ENCODE peak calls at places on chromosomes 1 and 21, in ten cellular contexts. C is amniotic stem cell; W is SW480; E is activated CD8-positive, alpha-beta memory T cell treated with anti-CD3 and anti-CD28 coated beads for 24 hours; O is gastrocnemius medialis; H is activated CD4-positive, alpha-beta T cell treated with anti-CD3 and anti-CD28 coated beads, Interleukin-2, amount 10 ng/mL, durations not matched to agents 7 days and 5 days; N is NCI-H82; V is bronchial epithelial cell; D is colonic mucosa; F is HS-27A. S is an unnamed sample.

GRCh38 chr1:197619008-197619640 is 156.2 kb downstream of the DENND1B start:
- DNase-seq in C (no peak), W (peak), E (no peak), O (no peak), H (no peak), N (peak), V (peak), D (no peak), F (no peak), S (no peak)

GRCh38 chr1:112508242-112509004 is at the start of gene WNT2B:
- DNase-seq in C (no peak), W (peak), E (peak), O (no peak), H (peak), N (peak), V (no peak), D (no peak), F (no peak), S (peak)

GRCh38 chr1:64121766-64122385 is 81.5 kb upstream of the UBE2U start:
- DNase-seq in C (no peak), W (no peak), E (no peak), O (no peak), H (no peak), N (no peak), V (peak), D (no peak), F (no peak), S (no peak)

GRCh38 chr1:150022357-150022756 is 11.8 kb upstream of the OTUD7B start:
- DNase-seq in C (no peak), W (peak), E (no peak), O (no peak), H (no peak), N (no peak), V (no peak), D (no peak), F (no peak), S (peak)

GRCh38 chr21:39556176-39556575 is 56.6 kb upstream of the B3GALT5 start:
- DNase-seq in C (no peak), W (no peak), E (no peak), O (no peak), H (no peak), N (no peak), V (no peak), D (no peak), F (no peak), S (no peak)

GRCh38 chr21:41873426-41873825 is 5.7 kb downstream of the PRDM15 start:
- DNase-seq in C (no peak), W (no peak), E (no peak), O (no peak), H (no peak), N (no peak), V (no peak), D (no peak), F (no peak), S (no peak)

GRCh38 chr1:7921766-7922165 is 18.9 kb downstream of the TNFRSF9 start:
- DNase-seq in C (no peak), W (no peak), E (no peak), O (no peak), H (no peak), N (no peak), V (no peak), D (no peak), F (peak), S (no peak)

GRCh38 chr1:26711777-26712176 is 16.0 kb downstream of the ARID1A start:
- DNase-seq in C (no peak), W (no peak), E (no peak), O (no peak), H (no peak), N (no peak), V (no peak), D (no peak), F (no peak), S (no peak)

GRCh38 chr1:206681359-206681758 is 3.3 kb upstream of the MAPKAPK2 start:
- DNase-seq in C (no peak), W (no peak), E (no peak), O (no peak), H (no peak), N (no peak), V (no peak), D (no peak), F (no peak), S (no peak)

GRCh38 chr21:41739011-41739410 is 27.8 kb downstream of the RIPK4 start:
- DNase-seq in C (no peak), W (no peak), E (no peak), O (no peak), H (no peak), N (no peak), V (no peak), D (no peak), F (no peak), S (no peak)

GRCh38 chr1:60262701-60263100 is 189.1 kb upstream of the C1orf87 start:
- DNase-seq in C (no peak), W (no peak), E (no peak), O (no peak), H (no peak), N (no peak), V (no peak), D (no peak), F (no peak), S (no peak)

GRCh38 chr1:115515270-115515669 is 126.5 kb upstream of the VANGL1 start:
- DNase-seq in C (no peak), W (no peak), E (no peak), O (no peak), H (no peak), N (no peak), V (no peak), D (no peak), F (no peak), S (no peak)